ENCODE peak calls at places on chromosomes 11 and 22, in seven cellular contexts. One of them, this sample, is unnamed.

GRCh38 chr22:45877651-45878050 is 99.3 kb downstream of the WNT7B start:
- DNase-seq in mesendoderm: no peak
- DNase-seq in sciatic nerve: peak
- DNase-seq in NCI-H1417: no peak
- DNase-seq in glutamatergic neuron: no peak
- DNase-seq in CD8-positive, alpha-beta T cell: no peak
- DNase-seq in HEK293T: no peak
- DNase-seq in this sample: no peak

GRCh38 chr11:35487532-35488078 is 37.8 kb downstream of the PAMR1 start:
- DNase-seq in mesendoderm: peak
- DNase-seq in sciatic nerve: peak
- DNase-seq in NCI-H1417: peak
- DNase-seq in glutamatergic neuron: peak
- DNase-seq in CD8-positive, alpha-beta T cell: no peak
- DNase-seq in HEK293T: peak
- DNase-seq in this sample: peak

GRCh38 chr11:68373810-68374501 is 61.6 kb downstream of the LRP5 start:
- DNase-seq in mesendoderm: no peak
- DNase-seq in sciatic nerve: no peak
- DNase-seq in NCI-H1417: no peak
- DNase-seq in glutamatergic neuron: peak
- DNase-seq in CD8-positive, alpha-beta T cell: no peak
- DNase-seq in HEK293T: no peak
- DNase-seq in this sample: no peak

GRCh38 chr22:22565991-22566390 is 6.9 kb upstream of the PRAME start:
- DNase-seq in mesendoderm: no peak
- DNase-seq in sciatic nerve: no peak
- DNase-seq in NCI-H1417: no peak
- DNase-seq in glutamatergic neuron: no peak
- DNase-seq in CD8-positive, alpha-beta T cell: no peak
- DNase-seq in HEK293T: no peak
- DNase-seq in this sample: no peak

GRCh38 chr11:71269603-71270511 is 17.5 kb upstream of the SHANK2 start:
- DNase-seq in mesendoderm: no peak
- DNase-seq in sciatic nerve: no peak
- DNase-seq in NCI-H1417: no peak
- DNase-seq in glutamatergic neuron: no peak
- DNase-seq in CD8-positive, alpha-beta T cell: no peak
- DNase-seq in HEK293T: no peak
- DNase-seq in this sample: no peak

GRCh38 chr11:33542921-33543320 is 157.7 kb downstream of the C11orf91 start:
- DNase-seq in mesendoderm: peak
- DNase-seq in sciatic nerve: no peak
- DNase-seq in NCI-H1417: peak
- DNase-seq in glutamatergic neuron: peak
- DNase-seq in CD8-positive, alpha-beta T cell: no peak
- DNase-seq in HEK293T: peak
- DNase-seq in this sample: peak

GRCh38 chr11:75338516-75339218 is 12.8 kb downstream of the ARRB1 start:
- DNase-seq in mesendoderm: no peak
- DNase-seq in sciatic nerve: no peak
- DNase-seq in NCI-H1417: no peak
- DNase-seq in glutamatergic neuron: no peak
- DNase-seq in CD8-positive, alpha-beta T cell: no peak
- DNase-seq in HEK293T: no peak
- DNase-seq in this sample: no peak

GRCh38 chr22:36985490-36985889 is 33.8 kb downstream of the TST start:
- DNase-seq in mesendoderm: no peak
- DNase-seq in sciatic nerve: no peak
- DNase-seq in NCI-H1417: no peak
- DNase-seq in glutamatergic neuron: no peak
- DNase-seq in CD8-positive, alpha-beta T cell: no peak
- DNase-seq in HEK293T: no peak
- DNase-seq in this sample: no peak

GRCh38 chr11:126114486-126115252 is 52.0 kb upstream of the CDON start:
- DNase-seq in mesendoderm: no peak
- DNase-seq in sciatic nerve: no peak
- DNase-seq in NCI-H1417: peak
- DNase-seq in glutamatergic neuron: no peak
- DNase-seq in CD8-positive, alpha-beta T cell: no peak
- DNase-seq in HEK293T: no peak
- DNase-seq in this sample: no peak

GRCh38 chr11:107017433-107018227 is 646 bp downstream of the GUCY1A2 start:
- DNase-seq in mesendoderm: peak
- DNase-seq in sciatic nerve: peak
- DNase-seq in NCI-H1417: peak
- DNase-seq in glutamatergic neuron: peak
- DNase-seq in CD8-positive, alpha-beta T cell: no peak
- DNase-seq in HEK293T: peak
- DNase-seq in this sample: peak

GRCh38 chr22:39129081-39129480 is 23.4 kb downstream of the CBX7 start:
- DNase-seq in mesendoderm: no peak
- DNase-seq in sciatic nerve: no peak
- DNase-seq in NCI-H1417: no peak
- DNase-seq in glutamatergic neuron: no peak
- DNase-seq in CD8-positive, alpha-beta T cell: no peak
- DNase-seq in HEK293T: no peak
- DNase-seq in this sample: no peak

GRCh38 chr11:120539681-120540369 is 28.3 kb downstream of the GRIK4 start:
- DNase-seq in mesendoderm: no peak
- DNase-seq in sciatic nerve: no peak
- DNase-seq in NCI-H1417: peak
- DNase-seq in glutamatergic neuron: no peak
- DNase-seq in CD8-positive, alpha-beta T cell: no peak
- DNase-seq in HEK293T: no peak
- DNase-seq in this sample: no peak

GRCh38 chr11:63767415-63768231 is 952 bp downstream of the ZFTA start:
- DNase-seq in mesendoderm: peak
- DNase-seq in sciatic nerve: peak
- DNase-seq in NCI-H1417: peak
- DNase-seq in glutamatergic neuron: peak
- DNase-seq in CD8-positive, alpha-beta T cell: no peak
- DNase-seq in HEK293T: peak
- DNase-seq in this sample: peak

GRCh38 chr11:96045622-96046456 is 121.9 kb upstream of the MTMR2 start:
- DNase-seq in mesendoderm: peak
- DNase-seq in sciatic nerve: peak
- DNase-seq in NCI-H1417: no peak
- DNase-seq in glutamatergic neuron: no peak
- DNase-seq in CD8-positive, alpha-beta T cell: no peak
- DNase-seq in HEK293T: no peak
- DNase-seq in this sample: no peak

GRCh38 chr11:19703211-19703610 is 9.4 kb upstream of the NAV2 start:
- DNase-seq in mesendoderm: no peak
- DNase-seq in sciatic nerve: no peak
- DNase-seq in NCI-H1417: no peak
- DNase-seq in glutamatergic neuron: no peak
- DNase-seq in CD8-positive, alpha-beta T cell: no peak
- DNase-seq in HEK293T: no peak
- DNase-seq in this sample: no peak

GRCh38 chr22:31947296-31947695 is 3.0 kb downstream of the YWHAH start:
- DNase-seq in mesendoderm: peak
- DNase-seq in sciatic nerve: no peak
- DNase-seq in NCI-H1417: no peak
- DNase-seq in glutamatergic neuron: no peak
- DNase-seq in CD8-positive, alpha-beta T cell: no peak
- DNase-seq in HEK293T: no peak
- DNase-seq in this sample: peak

GRCh38 chr22:42353883-42354727 is 78.1 kb downstream of the NFAM1 start:
- DNase-seq in mesendoderm: peak
- DNase-seq in sciatic nerve: no peak
- DNase-seq in NCI-H1417: peak
- DNase-seq in glutamatergic neuron: peak
- DNase-seq in CD8-positive, alpha-beta T cell: no peak
- DNase-seq in HEK293T: no peak
- DNase-seq in this sample: no peak